ENCODE peak calls at places on chromosomes 3 and 15, in five cellular contexts. One of them, this sample, is unnamed.

GRCh38 chr3:152474585-152474984 is 205.9 kb downstream of the MBNL1 start:
- DNase-seq in HepG2: peak
- DNase-seq in SK-N-SH: peak
- DNase-seq in HCT116: peak
- DNase-seq in K562: peak
- DNase-seq in this sample: peak

GRCh38 chr15:77064118-77064517 is 6.8 kb downstream of the TSPAN3 start:
- DNase-seq in SK-N-SH: no peak
- DNase-seq in K562: no peak
- DNase-seq in HepG2: no peak
- DNase-seq in HCT116: no peak
- DNase-seq in this sample: no peak

GRCh38 chr3:148750296-148750695 is 52.6 kb downstream of the AGTR1 start:
- DNase-seq in SK-N-SH: no peak
- DNase-seq in K562: no peak
- DNase-seq in HepG2: no peak
- DNase-seq in HCT116: no peak
- DNase-seq in this sample: no peak

GRCh38 chr3:65597225-65597951 is 441.3 kb downstream of the MAGI1 start:
- DNase-seq in SK-N-SH: peak
- DNase-seq in HepG2: no peak
- DNase-seq in K562: no peak
- DNase-seq in HCT116: no peak
- DNase-seq in this sample: no peak

GRCh38 chr15:75785771-75786563 is 57.3 kb upstream of the UBE2Q2 start:
- DNase-seq in K562: peak
- DNase-seq in SK-N-SH: peak
- DNase-seq in HepG2: peak
- DNase-seq in HCT116: no peak
- DNase-seq in this sample: no peak

GRCh38 chr3:152283492-152284381 is 15.0 kb downstream of the MBNL1 start:
- DNase-seq in SK-N-SH: no peak
- DNase-seq in K562: no peak
- DNase-seq in HCT116: no peak
- DNase-seq in HepG2: no peak
- DNase-seq in this sample: no peak

GRCh38 chr15:75721462-75721922 is 8.8 kb upstream of the CSPG4 start:
- DNase-seq in K562: no peak
- DNase-seq in SK-N-SH: peak
- DNase-seq in HCT116: no peak
- DNase-seq in HepG2: no peak
- DNase-seq in this sample: no peak

GRCh38 chr3:22606938-22607337 is 596.2 kb upstream of the UBE2E2 start:
- DNase-seq in HCT116: no peak
- DNase-seq in SK-N-SH: no peak
- DNase-seq in K562: no peak
- DNase-seq in HepG2: no peak
- DNase-seq in this sample: no peak

GRCh38 chr15:34855893-34856292 is 60.5 kb upstream of the ACTC1 start:
- DNase-seq in HepG2: no peak
- DNase-seq in SK-N-SH: no peak
- DNase-seq in HCT116: no peak
- DNase-seq in K562: no peak
- DNase-seq in this sample: no peak

GRCh38 chr3:53109822-53110771 is 20.1 kb downstream of the RFT1 start:
- DNase-seq in SK-N-SH: peak
- DNase-seq in HCT116: peak
- DNase-seq in HepG2: peak
- DNase-seq in K562: peak
- DNase-seq in this sample: no peak

GRCh38 chr15:38312190-38312589 is 59.6 kb downstream of the SPRED1 start:
- DNase-seq in K562: no peak
- DNase-seq in HCT116: no peak
- DNase-seq in HepG2: no peak
- DNase-seq in SK-N-SH: no peak
- DNase-seq in this sample: no peak

GRCh38 chr3:4722103-4722502 is 229.0 kb downstream of the ITPR1 start:
- DNase-seq in HepG2: peak
- DNase-seq in K562: peak
- DNase-seq in SK-N-SH: peak
- DNase-seq in HCT116: peak
- DNase-seq in this sample: no peak

GRCh38 chr3:31772155-31772761 is 208.8 kb downstream of the OSBPL10 start:
- DNase-seq in SK-N-SH: no peak
- DNase-seq in K562: no peak
- DNase-seq in HepG2: no peak
- DNase-seq in HCT116: no peak
- DNase-seq in this sample: no peak

GRCh38 chr3:42123012-42123581 is 31.9 kb downstream of the TRAK1 start:
- DNase-seq in HepG2: no peak
- DNase-seq in HCT116: no peak
- DNase-seq in K562: no peak
- DNase-seq in SK-N-SH: no peak
- DNase-seq in this sample: peak

GRCh38 chr3:141231923-141232861 is 567 bp downstream of the PXYLP1 start:
- DNase-seq in K562: peak
- DNase-seq in SK-N-SH: peak
- DNase-seq in HepG2: no peak
- DNase-seq in HCT116: no peak
- DNase-seq in this sample: no peak

GRCh38 chr15:66193066-66193465 is 60.5 kb downstream of the MEGF11 start:
- DNase-seq in HCT116: no peak
- DNase-seq in HepG2: no peak
- DNase-seq in SK-N-SH: no peak
- DNase-seq in K562: no peak
- DNase-seq in this sample: no peak

GRCh38 chr15:48796930-48797329 is 13.9 kb downstream of the CEP152 start:
- DNase-seq in HepG2: no peak
- DNase-seq in SK-N-SH: no peak
- DNase-seq in HCT116: no peak
- DNase-seq in K562: no peak
- DNase-seq in this sample: peak

GRCh38 chr15:79113831-79114230 is 23.3 kb upstream of the RASGRF1 start:
- DNase-seq in HepG2: no peak
- DNase-seq in HCT116: no peak
- DNase-seq in SK-N-SH: no peak
- DNase-seq in K562: no peak
- DNase-seq in this sample: no peak

GRCh38 chr3:175093738-175094137 is 234.6 kb downstream of the NAALADL2 start:
- DNase-seq in HCT116: no peak
- DNase-seq in K562: no peak
- DNase-seq in SK-N-SH: no peak
- DNase-seq in HepG2: no peak
- DNase-seq in this sample: no peak

GRCh38 chr15:99435761-99436346 is 129.9 kb upstream of the MEF2A start:
- DNase-seq in HepG2: no peak
- DNase-seq in K562: no peak
- DNase-seq in HCT116: no peak
- DNase-seq in SK-N-SH: no peak
- DNase-seq in this sample: no peak

GRCh38 chr15:95559875-95560394 is 770.6 kb upstream of the NR2F2 start:
- DNase-seq in SK-N-SH: no peak
- DNase-seq in HepG2: no peak
- DNase-seq in K562: peak
- DNase-seq in HCT116: peak
- DNase-seq in this sample: no peak

GRCh38 chr3:35643391-35643790 is 4.1 kb downstream of the ARPP21 start:
- DNase-seq in K562: no peak
- DNase-seq in HepG2: no peak
- DNase-seq in HCT116: no peak
- DNase-seq in SK-N-SH: no peak
- DNase-seq in this sample: no peak

GRCh38 chr3:136078421-136079364 is 113.2 kb downstream of the PPP2R3A start:
- DNase-seq in HCT116: no peak
- DNase-seq in K562: peak
- DNase-seq in SK-N-SH: peak
- DNase-seq in HepG2: peak
- DNase-seq in this sample: no peak

GRCh38 chr3:88031543-88032148 is 27.2 kb downstream of the CGGBP1 start:
- DNase-seq in K562: peak
- DNase-seq in HepG2: no peak
- DNase-seq in HCT116: no peak
- DNase-seq in SK-N-SH: no peak
- DNase-seq in this sample: peak

GRCh38 chr15:76566276-76566675 is 229.7 kb downstream of the ISL2 start:
- DNase-seq in HCT116: no peak
- DNase-seq in HepG2: no peak
- DNase-seq in SK-N-SH: no peak
- DNase-seq in K562: no peak
- DNase-seq in this sample: no peak

GRCh38 chr15:22257668-22258401 is 177.5 kb downstream of the OR4M2 start:
- DNase-seq in SK-N-SH: no peak
- DNase-seq in K562: no peak
- DNase-seq in HepG2: no peak
- DNase-seq in HCT116: no peak
- DNase-seq in this sample: no peak

GRCh38 chr3:120177907-120178306 is 83.7 kb upstream of the GSK3B start:
- DNase-seq in HepG2: peak
- DNase-seq in HCT116: no peak
- DNase-seq in SK-N-SH: no peak
- DNase-seq in K562: peak
- DNase-seq in this sample: no peak

GRCh38 chr15:59186501-59186900 is 20.1 kb upstream of the LDHAL6B start:
- DNase-seq in K562: no peak
- DNase-seq in SK-N-SH: no peak
- DNase-seq in HepG2: no peak
- DNase-seq in HCT116: no peak
- DNase-seq in this sample: no peak

GRCh38 chr3:50364573-50365079 is 5.3 kb upstream of the TMEM115 start:
- DNase-seq in HepG2: no peak
- DNase-seq in SK-N-SH: no peak
- DNase-seq in K562: peak
- DNase-seq in HCT116: no peak
- DNase-seq in this sample: no peak

GRCh38 chr3:138317687-138318086 is 12.0 kb downstream of the NME9 start:
- DNase-seq in SK-N-SH: no peak
- DNase-seq in K562: no peak
- DNase-seq in HepG2: no peak
- DNase-seq in HCT116: no peak
- DNase-seq in this sample: no peak

GRCh38 chr3:126557415-126557745 is 1.4 kb downstream of the C3orf22 start:
- DNase-seq in K562: no peak
- DNase-seq in HCT116: no peak
- DNase-seq in SK-N-SH: peak
- DNase-seq in HepG2: no peak
- DNase-seq in this sample: no peak

GRCh38 chr3:180295811-180296210 is 259.1 kb upstream of the PEX5L start:
- DNase-seq in K562: no peak
- DNase-seq in SK-N-SH: no peak
- DNase-seq in HCT116: no peak
- DNase-seq in HepG2: no peak
- DNase-seq in this sample: no peak

GRCh38 chr3:194488007-194488742 is 1.4 kb upstream of the ATP13A3 start:
- DNase-seq in K562: peak
- DNase-seq in SK-N-SH: no peak
- DNase-seq in HepG2: no peak
- DNase-seq in HCT116: no peak
- DNase-seq in this sample: no peak

GRCh38 chr3:159733194-159733860 is 255.3 kb upstream of the IL12A start:
- DNase-seq in HCT116: no peak
- DNase-seq in K562: no peak
- DNase-seq in HepG2: no peak
- DNase-seq in SK-N-SH: no peak
- DNase-seq in this sample: no peak

DNA sequence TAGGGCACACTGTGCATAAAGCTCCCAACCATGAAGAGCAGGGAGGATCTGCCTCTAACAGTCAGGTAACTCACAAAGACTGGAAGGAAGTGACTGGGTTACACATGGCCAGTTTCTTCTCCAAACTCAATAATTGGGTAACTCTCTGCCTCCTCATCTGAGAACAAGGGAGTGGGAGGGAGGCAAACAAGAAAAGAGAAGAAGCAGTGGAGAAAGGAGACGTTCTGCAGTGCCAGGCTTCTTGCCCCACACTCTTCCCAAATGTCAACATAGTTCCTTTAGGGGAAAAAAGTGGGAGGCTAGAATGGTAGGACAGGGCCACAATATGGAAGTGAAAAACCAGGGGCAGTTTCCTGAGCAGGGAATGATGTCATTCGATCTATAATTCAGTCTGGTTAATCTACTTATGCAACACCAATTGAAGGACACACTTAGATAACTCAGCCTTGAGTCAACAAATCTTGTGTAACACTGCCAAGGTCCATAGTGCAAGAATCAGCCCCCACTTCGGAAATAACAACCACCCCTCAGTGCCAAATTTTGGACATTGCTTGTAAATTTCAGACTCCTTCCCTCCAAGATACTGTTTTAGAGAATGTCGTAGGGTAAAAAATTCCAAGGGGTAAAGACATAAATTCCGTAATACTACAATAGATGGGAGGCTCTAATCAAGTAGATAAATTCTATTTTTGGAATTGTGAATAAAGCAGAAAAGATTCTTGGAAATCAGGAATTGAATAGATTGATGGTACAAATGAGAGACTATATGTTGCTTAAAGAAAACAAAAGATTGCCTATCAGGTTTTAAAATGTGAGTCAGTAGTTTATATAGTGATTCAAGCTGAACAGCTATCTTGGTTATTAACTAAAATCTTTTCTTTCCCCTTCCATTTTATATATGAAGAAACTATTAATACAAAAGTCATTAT is 143.1 kb downstream of the LPP start:
- DNase-seq in SK-N-SH: no peak
- DNase-seq in HepG2: peak
- DNase-seq in HCT116: no peak
- DNase-seq in K562: no peak
- DNase-seq in this sample: no peak
- TF ChIP-seq ZBTB33 in SK-N-SH: peak
- TF ChIP-seq ZBTB33 in HepG2: peak
- TF ChIP-seq ZBTB33 in HCT116: no peak
- TF ChIP-seq ZBTB33 in K562: no peak
- TF ChIP-seq ZBTB33 in this sample: no peak

GRCh38 chr3:114400369-114400768 is 106.5 kb downstream of the TIGIT start:
- DNase-seq in K562: no peak
- DNase-seq in HepG2: no peak
- DNase-seq in HCT116: no peak
- DNase-seq in SK-N-SH: no peak
- DNase-seq in this sample: no peak
- TF ChIP-seq ZBTB33 in K562: no peak
- TF ChIP-seq ZBTB33 in HepG2: no peak
- TF ChIP-seq ZBTB33 in HCT116: no peak
- TF ChIP-seq ZBTB33 in SK-N-SH: no peak
- TF ChIP-seq ZBTB33 in this sample: no peak

DNA sequence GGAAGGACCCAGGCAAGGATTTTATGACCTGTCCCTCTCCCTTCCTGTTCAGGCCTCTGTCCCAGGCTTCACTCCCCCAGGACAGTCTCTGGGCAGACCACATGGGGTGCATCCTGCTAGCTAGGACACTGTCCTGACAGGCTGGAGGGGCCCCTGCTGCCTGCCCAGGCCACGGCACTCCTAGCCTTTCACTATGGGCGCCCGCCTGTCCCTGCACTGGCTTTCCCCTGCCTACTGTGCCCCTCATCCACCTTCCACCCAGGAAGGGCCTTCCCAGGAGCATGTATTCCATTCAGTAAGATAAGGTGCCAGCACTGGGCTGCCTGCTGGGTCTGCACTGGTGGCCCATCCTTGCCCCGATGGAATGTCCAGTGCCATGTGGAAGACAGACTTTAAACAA is 145.3 kb downstream of the DNAJB8 start:
- DNase-seq in K562: no peak
- DNase-seq in HepG2: no peak
- DNase-seq in SK-N-SH: no peak
- DNase-seq in HCT116: no peak
- DNase-seq in this sample: no peak
- TF ChIP-seq ZBTB33 in K562: no peak
- TF ChIP-seq ZBTB33 in HepG2: no peak
- TF ChIP-seq ZBTB33 in SK-N-SH: no peak
- TF ChIP-seq ZBTB33 in HCT116: no peak
- TF ChIP-seq ZBTB33 in this sample: no peak

GRCh38 chr15:69782809-69783208 is 314.9 kb downstream of the TLE3 start:
- DNase-seq in HepG2: peak
- DNase-seq in SK-N-SH: no peak
- DNase-seq in HCT116: no peak
- DNase-seq in K562: no peak
- DNase-seq in this sample: no peak
- TF ChIP-seq ZBTB33 in HepG2: no peak
- TF ChIP-seq ZBTB33 in SK-N-SH: no peak
- TF ChIP-seq ZBTB33 in HCT116: no peak
- TF ChIP-seq ZBTB33 in K562: no peak
- TF ChIP-seq ZBTB33 in this sample: no peak